ENCODE peak calls at places on chromosomes 12 and 14, in six cellular contexts. Z is IMR-90, A is neuronal stem cell, V is H1, P is trophoblast cell, J is mesenchymal stem cell. G is an unnamed sample.

GRCh38 chr14:37678916-37679315 is 83.5 kb downstream of the TTC6 start:
- DNase-seq in P (no peak), Z (peak; percentile 15), V (no peak), J (peak; percentile 34), A (no peak), G (no peak)

GRCh38 chr12:2794736-2795289 is at the start of gene FKBP4:
- DNase-seq in J (peak; percentile 86), V (peak; percentile 63), A (peak; percentile 71), P (peak; percentile 92), Z (peak; percentile 73), G (peak; percentile 93)

GRCh38 chr12:104182144-104182543 is 33.4 kb upstream of the TXNRD1 start:
- DNase-seq in P (peak; percentile 77), Z (peak; percentile 96), A (no peak), V (no peak), J (no peak), G (no peak)

GRCh38 chr12:32895688-32896437 is 714 bp downstream of the PKP2 start:
- DNase-seq in Z (no peak), J (peak; percentile 13), V (no peak), P (no peak), A (no peak), G (no peak)

GRCh38 chr12:65364021-65364420 is 85.5 kb downstream of the MSRB3 start:
- DNase-seq in J (peak; percentile 21), V (no peak), Z (peak; percentile 37), A (no peak), P (peak; percentile 1), G (peak; percentile 65)

GRCh38 chr14:38527502-38527878 is 271.6 kb upstream of the CLEC14A start:
- DNase-seq in A (no peak), Z (no peak), V (no peak), J (no peak), P (no peak), G (no peak)

GRCh38 chr12:122965356-122965755 is 907 bp downstream of the ABCB9 start:
- DNase-seq in J (no peak), V (no peak), A (no peak), P (no peak), Z (no peak), G (no peak)

GRCh38 chr12:31896514-31897039 is 62.6 kb upstream of the RESF1 start:
- DNase-seq in V (no peak), A (no peak), Z (peak; percentile 38), P (no peak), J (peak; percentile 75), G (peak; percentile 70)

GRCh38 chr14:36901846-36902245 is 240.2 kb downstream of the PAX9 start:
- DNase-seq in Z (peak; percentile 2), P (no peak), J (peak; percentile 0), V (no peak), A (no peak), G (no peak)

GRCh38 chr14:81565441-81566290 is 32.0 kb upstream of the SEL1L start:
- DNase-seq in V (no peak), P (no peak), J (peak; percentile 10), Z (no peak), A (peak; percentile 37), G (peak; percentile 63)

GRCh38 chr12:113194971-113195391 is 9.5 kb downstream of the RITA1 start:
- DNase-seq in J (peak; percentile 66), Z (peak; percentile 73), A (no peak), P (no peak), V (no peak), G (no peak)

GRCh38 chr14:105067969-105068301 is 2.7 kb upstream of the GPR132 start:
- DNase-seq in J (no peak), V (no peak), Z (no peak), P (no peak), A (no peak), G (no peak)

GRCh38 chr12:118103231-118103600 is 595 bp downstream of the VSIG10 start:
- DNase-seq in J (no peak), Z (peak; percentile 7), A (no peak), P (no peak), V (no peak), G (peak; percentile 69)

GRCh38 chr14:20811994-20812393 is 9.3 kb upstream of the RNASE1 start:
- DNase-seq in A (no peak), Z (no peak), V (no peak), P (no peak), J (no peak), G (no peak)

GRCh38 chr14:89221109-89221508 is 195.9 kb downstream of the FOXN3 start:
- DNase-seq in J (peak; percentile 74), V (no peak), Z (peak; percentile 84), A (no peak), P (no peak), G (no peak)

GRCh38 chr12:121167951-121168350 is 35.3 kb downstream of the P2RX7 start:
- DNase-seq in V (no peak), J (no peak), P (no peak), A (no peak), Z (no peak), G (no peak)

GRCh38 chr12:48286665-48287064 is 64.1 kb downstream of the ZNF641 start:
- DNase-seq in A (no peak), J (no peak), Z (no peak), V (no peak), P (peak; percentile 19), G (peak; percentile 58)

GRCh38 chr12:52952082-52952801 is 3.3 kb downstream of the KRT18 start:
- DNase-seq in Z (no peak), P (no peak), J (no peak), V (no peak), A (no peak), G (no peak)

GRCh38 chr12:93091851-93092558 is 162.9 kb upstream of the EEA1 start:
- DNase-seq in P (no peak), A (no peak), Z (no peak), J (no peak), V (no peak), G (no peak)

GRCh38 chr14:76955575-76956252 is 72.8 kb downstream of the IRF2BPL start:
- DNase-seq in A (no peak), Z (peak; percentile 59), V (no peak), J (peak; percentile 96), P (peak; percentile 50), G (peak; percentile 78)

DNA sequence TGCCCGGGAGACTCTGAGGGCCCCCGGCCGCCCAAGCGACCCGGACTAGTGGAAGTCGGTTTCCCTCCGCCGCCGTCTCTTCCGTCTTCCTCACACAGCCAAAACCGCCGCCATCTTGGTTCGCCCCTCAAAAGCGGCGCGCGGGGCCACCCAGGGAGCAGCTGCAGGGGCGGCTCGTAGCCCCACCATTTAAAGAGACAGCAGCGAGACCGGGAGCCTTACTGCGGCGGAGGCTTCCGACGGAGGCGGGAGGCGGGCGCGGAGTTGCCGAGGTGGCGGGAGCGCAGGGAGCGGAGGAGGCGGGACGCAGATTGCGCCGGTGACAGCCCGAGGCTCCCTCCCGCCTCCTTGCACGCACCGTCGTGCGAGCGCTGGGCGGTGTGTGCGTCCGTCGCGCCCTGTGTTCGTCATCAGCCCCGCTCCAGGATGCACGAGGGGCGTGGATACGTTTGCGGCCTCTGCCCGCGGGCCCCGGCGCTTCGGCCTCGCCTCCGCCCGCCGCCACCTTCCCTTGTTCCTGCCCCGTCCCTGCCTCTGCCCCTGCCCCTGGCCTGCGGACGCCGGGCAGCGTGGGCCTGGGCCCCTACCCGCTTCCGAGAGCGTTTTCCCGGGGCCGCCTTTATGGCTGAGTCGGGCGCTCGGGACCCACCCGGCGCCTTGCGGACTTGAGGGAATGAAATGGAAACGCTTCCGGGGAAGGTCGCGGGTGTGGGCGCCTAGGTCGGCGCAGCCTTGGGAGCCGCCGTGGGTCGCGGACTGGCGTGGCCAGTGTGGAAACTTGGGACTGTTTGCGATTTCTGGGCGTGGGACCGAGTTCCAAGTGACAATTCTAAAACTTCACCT is at the start of gene PPP4R3A:
- DNase-seq in V (peak; percentile 75), P (peak; percentile 93), J (peak; percentile 98), A (peak; percentile 94), Z (peak; percentile 98), G (peak; percentile 97)
- H3K18ac ChIP-seq in V (peak within 1 kb of the TSS; percentile 92), P (peak within 1 kb of the TSS; percentile 98), J (peak within 1 kb of the TSS; percentile 98), A (peak within 1 kb of the TSS; percentile 99), Z (peak within 1 kb of the TSS; percentile 83), G (peak within 1 kb of the TSS; percentile 97)

DNA sequence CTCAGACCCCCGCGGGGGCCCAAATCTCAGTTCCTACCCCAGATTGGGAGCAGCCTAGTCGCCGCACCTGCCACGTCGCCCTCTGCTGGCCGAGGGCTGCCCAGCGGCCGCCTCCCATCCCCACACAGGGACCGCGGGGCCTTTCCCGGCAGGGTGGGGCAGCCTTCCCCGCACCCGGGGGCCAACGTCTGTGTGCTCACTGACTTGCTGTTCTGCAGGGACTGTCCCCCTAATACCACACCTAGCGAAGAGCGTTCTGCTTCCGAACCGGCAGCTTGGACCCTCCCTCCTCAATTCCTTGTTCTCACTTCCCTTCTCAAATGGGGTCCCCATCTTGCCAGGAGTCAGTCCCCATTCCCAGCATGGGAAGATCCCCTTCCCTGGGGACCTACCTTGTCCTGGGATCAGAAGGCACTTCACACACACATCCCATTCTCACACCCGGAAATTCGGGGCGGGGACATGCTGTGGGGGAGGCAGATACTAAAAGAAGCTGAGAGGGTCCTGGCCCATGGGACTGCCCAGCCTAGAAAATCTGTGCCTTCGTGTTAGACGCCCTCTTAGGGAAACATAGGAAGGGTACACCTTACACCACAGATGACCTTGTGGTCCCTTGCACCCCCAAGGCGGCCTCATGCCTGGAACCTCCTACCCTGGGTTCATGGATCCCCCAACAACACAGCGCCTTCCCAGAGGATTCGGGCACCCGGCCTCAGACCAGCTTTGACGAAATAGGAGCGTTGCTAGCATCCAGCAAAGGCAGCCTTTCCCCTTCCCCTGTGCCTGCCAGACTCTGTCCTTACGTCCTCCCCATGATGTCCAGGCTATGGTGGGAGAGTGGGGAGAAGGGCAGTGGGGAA is 16.4 kb downstream of the ACVRL1 start:
- DNase-seq in V (no peak), J (no peak), A (no peak), P (peak; percentile 63), Z (no peak), G (peak; percentile 47)
- H3K9ac ChIP-seq in V (no peak overlapping the region), J (peak overlapping the region; percentile 81), A (no peak overlapping the region), P (no peak overlapping the region), Z (no peak overlapping the region), G (peak overlapping the region; percentile 14)

DNA sequence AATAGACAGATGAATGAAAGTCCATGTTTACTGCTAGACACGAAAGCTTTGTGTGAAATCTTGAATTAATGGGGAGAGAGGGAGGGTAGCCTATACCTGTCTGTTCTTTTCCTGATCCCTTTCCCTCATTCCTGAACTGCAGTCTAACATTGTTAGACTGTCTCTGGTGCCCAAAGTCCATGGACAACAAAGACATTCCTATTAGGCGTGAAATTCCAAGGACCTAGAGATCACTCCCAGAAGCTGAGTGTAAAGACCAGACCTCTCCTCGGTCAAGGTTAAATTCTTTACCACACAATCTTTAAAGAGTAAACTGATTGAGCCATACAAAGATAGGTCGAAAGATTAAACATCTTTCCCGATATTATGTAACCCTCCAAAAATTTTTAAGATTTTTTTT is 270.7 kb upstream of the GARIN2 start:
- DNase-seq in P (no peak), A (no peak), Z (no peak), V (no peak), J (no peak), G (peak; percentile 85)
- H3K4me3 ChIP-seq in P (no peak overlapping the region), A (no peak overlapping the region), Z (no peak overlapping the region), V (no peak overlapping the region), J (no peak overlapping the region), G (no peak overlapping the region)

DNA sequence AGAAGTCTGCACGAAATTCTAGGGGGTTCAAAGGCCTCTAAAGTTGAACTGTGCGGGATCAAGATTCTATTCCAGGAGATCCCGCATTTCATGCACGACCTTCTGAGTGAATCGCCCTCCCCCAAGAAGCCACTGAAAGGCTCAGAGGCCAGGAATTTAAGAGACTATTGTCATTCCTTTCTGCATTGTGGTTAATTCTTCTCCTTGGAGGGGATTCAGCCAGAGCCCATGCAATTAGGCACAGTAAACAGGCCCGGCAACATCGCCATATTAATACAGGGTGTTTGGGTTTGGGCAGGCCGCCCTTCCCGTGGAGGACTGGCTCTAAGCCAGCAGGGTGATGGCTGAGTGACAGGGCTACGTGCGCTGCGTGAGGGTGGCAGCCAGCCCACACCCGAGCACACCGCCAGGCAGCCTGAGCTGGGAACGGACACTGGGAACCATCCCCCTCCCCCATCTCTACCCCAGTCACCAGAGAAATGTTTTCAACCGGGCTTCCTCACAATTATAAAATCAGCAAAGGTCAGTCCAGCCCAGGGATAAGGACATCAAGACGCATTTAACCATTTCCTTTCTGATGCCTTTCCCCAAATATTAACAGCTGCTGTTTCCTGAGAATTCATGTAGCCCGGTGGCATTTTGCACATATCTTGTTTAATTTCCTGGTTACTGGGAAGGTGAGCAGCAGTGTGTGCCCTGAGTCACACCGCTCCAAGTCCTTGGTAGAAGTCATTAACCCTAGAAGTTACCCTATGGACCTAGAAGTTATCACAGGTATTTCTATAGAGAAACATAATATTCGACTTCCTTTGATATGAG is 12.5 kb downstream of the EGLN3 start:
- DNase-seq in V (no peak), Z (no peak), J (peak; percentile 2), A (no peak), P (peak; percentile 34), G (peak; percentile 80)
- H3K18ac ChIP-seq in V (peak overlapping the region; percentile 79), Z (peak overlapping the region; percentile 75), J (no peak overlapping the region), A (peak overlapping the region; percentile 67), P (no peak overlapping the region), G (peak overlapping the region; percentile 35)